ENCODE peak calls at places on chromosomes 1 and 21, in nine cellular contexts. One of them, this sample, is unnamed.

GRCh38 chr1:15957221-15958090 is 18.4 kb downstream of the ZBTB17 start:
- DNase-seq in ovary: no peak
- DNase-seq in AG09309: no peak
- DNase-seq in NCI-H1105: no peak
- DNase-seq in heart right ventricle: no peak
- DNase-seq in left cardiac atrium: no peak
- DNase-seq in NCI-H1417: no peak
- DNase-seq in stimulated activated CD4-positive, alpha-beta T cell treated with anti-CD3 and anti-CD28 coated beads, Interleukin-1b, Interleukin-23, amount 100 ng/mL, for 4 hours: no peak
- DNase-seq in CD8-positive, alpha-beta memory T cell: no peak
- DNase-seq in this sample: no peak

GRCh38 chr21:46650476-46651098 is 15.1 kb downstream of the PRMT2 start:
- DNase-seq in NCI-H1417: no peak
- DNase-seq in heart right ventricle: no peak
- DNase-seq in CD8-positive, alpha-beta memory T cell: no peak
- DNase-seq in NCI-H1105: no peak
- DNase-seq in ovary: no peak
- DNase-seq in stimulated activated CD4-positive, alpha-beta T cell treated with anti-CD3 and anti-CD28 coated beads, Interleukin-1b, Interleukin-23, amount 100 ng/mL, for 4 hours: no peak
- DNase-seq in left cardiac atrium: peak
- DNase-seq in AG09309: no peak
- DNase-seq in this sample: no peak

GRCh38 chr1:41501581-41501980 is 17.1 kb upstream of the EDN2 start:
- DNase-seq in NCI-H1417: peak
- DNase-seq in stimulated activated CD4-positive, alpha-beta T cell treated with anti-CD3 and anti-CD28 coated beads, Interleukin-1b, Interleukin-23, amount 100 ng/mL, for 4 hours: no peak
- DNase-seq in ovary: no peak
- DNase-seq in heart right ventricle: no peak
- DNase-seq in AG09309: no peak
- DNase-seq in NCI-H1105: no peak
- DNase-seq in left cardiac atrium: peak
- DNase-seq in CD8-positive, alpha-beta memory T cell: no peak
- DNase-seq in this sample: no peak

GRCh38 chr1:237864338-237865244 is 26.1 kb downstream of the ZP4 start:
- DNase-seq in stimulated activated CD4-positive, alpha-beta T cell treated with anti-CD3 and anti-CD28 coated beads, Interleukin-1b, Interleukin-23, amount 100 ng/mL, for 4 hours: no peak
- DNase-seq in ovary: peak
- DNase-seq in NCI-H1417: no peak
- DNase-seq in AG09309: no peak
- DNase-seq in heart right ventricle: peak
- DNase-seq in CD8-positive, alpha-beta memory T cell: no peak
- DNase-seq in NCI-H1105: peak
- DNase-seq in left cardiac atrium: peak
- DNase-seq in this sample: no peak

GRCh38 chr1:3101127-3101939 is 32.3 kb downstream of the PRDM16 start:
- DNase-seq in CD8-positive, alpha-beta memory T cell: no peak
- DNase-seq in NCI-H1417: no peak
- DNase-seq in stimulated activated CD4-positive, alpha-beta T cell treated with anti-CD3 and anti-CD28 coated beads, Interleukin-1b, Interleukin-23, amount 100 ng/mL, for 4 hours: no peak
- DNase-seq in heart right ventricle: no peak
- DNase-seq in AG09309: no peak
- DNase-seq in left cardiac atrium: no peak
- DNase-seq in NCI-H1105: no peak
- DNase-seq in ovary: no peak
- DNase-seq in this sample: peak

GRCh38 chr1:184482113-184482512 is 95.3 kb downstream of the C1orf21 start:
- DNase-seq in NCI-H1105: no peak
- DNase-seq in AG09309: no peak
- DNase-seq in NCI-H1417: no peak
- DNase-seq in stimulated activated CD4-positive, alpha-beta T cell treated with anti-CD3 and anti-CD28 coated beads, Interleukin-1b, Interleukin-23, amount 100 ng/mL, for 4 hours: no peak
- DNase-seq in heart right ventricle: peak
- DNase-seq in left cardiac atrium: peak
- DNase-seq in CD8-positive, alpha-beta memory T cell: no peak
- DNase-seq in ovary: peak
- DNase-seq in this sample: no peak

GRCh38 chr1:21563971-21564370 is 54.7 kb downstream of the ALPL start:
- DNase-seq in NCI-H1105: no peak
- DNase-seq in stimulated activated CD4-positive, alpha-beta T cell treated with anti-CD3 and anti-CD28 coated beads, Interleukin-1b, Interleukin-23, amount 100 ng/mL, for 4 hours: no peak
- DNase-seq in left cardiac atrium: no peak
- DNase-seq in CD8-positive, alpha-beta memory T cell: no peak
- DNase-seq in ovary: no peak
- DNase-seq in AG09309: no peak
- DNase-seq in heart right ventricle: no peak
- DNase-seq in NCI-H1417: no peak
- DNase-seq in this sample: no peak

GRCh38 chr1:151680812-151681211 is 35.8 kb downstream of the CELF3 start:
- DNase-seq in NCI-H1105: no peak
- DNase-seq in heart right ventricle: no peak
- DNase-seq in NCI-H1417: no peak
- DNase-seq in stimulated activated CD4-positive, alpha-beta T cell treated with anti-CD3 and anti-CD28 coated beads, Interleukin-1b, Interleukin-23, amount 100 ng/mL, for 4 hours: no peak
- DNase-seq in ovary: no peak
- DNase-seq in AG09309: peak
- DNase-seq in left cardiac atrium: no peak
- DNase-seq in CD8-positive, alpha-beta memory T cell: no peak
- DNase-seq in this sample: no peak